ENCODE peak calls at places on chromosomes 4 and X, in ten cellular contexts. W is A549, Y is AG10803, B is left ventricle myocardium inferior, Q is adrenal gland, L is DND-41, H is upper lobe of right lung, Z is fibroblast of villous mesenchyme, P is GM12864, V is osteoblast. N is an unnamed sample.

GRCh38 chrX:72475952-72476668 is 96.5 kb downstream of the HDAC8 start:
- DNase-seq in V (no peak), P (no peak), H (no peak), Y (no peak), W (no peak), B (no peak), Q (no peak), L (no peak), Z (no peak), N (no peak)

GRCh38 chrX:74890676-74891430 is 34.4 kb downstream of the NEXMIF start:
- DNase-seq in Q (no peak), Z (no peak), W (no peak), V (no peak), B (no peak), P (peak), Y (no peak), H (no peak), L (no peak), N (no peak)

GRCh38 chrX:9316096-9316495 is 148.8 kb upstream of the TBL1X start:
- DNase-seq in P (no peak), W (no peak), Z (peak), V (no peak), Y (no peak), Q (peak), H (no peak), L (no peak), B (no peak), N (no peak)

GRCh38 chr4:162163892-162164759 is at the start of gene FSTL5:
- DNase-seq in B (peak), W (peak), V (no peak), H (peak), Q (peak), Z (peak), L (no peak), P (no peak), Y (peak), N (peak)

GRCh38 chr4:124936427-124936826 is 223.9 kb upstream of the ANKRD50 start:
- DNase-seq in L (no peak), W (no peak), B (peak), Y (peak), Q (peak), Z (no peak), H (no peak), V (no peak), P (no peak), N (no peak)

GRCh38 chr4:105191621-105192210 is 45.0 kb downstream of the TET2 start:
- DNase-seq in L (no peak), W (no peak), Q (no peak), B (no peak), P (no peak), H (no peak), V (no peak), Z (peak), Y (peak), N (no peak)

GRCh38 chr4:8860892-8861575 is 10.6 kb downstream of the HMX1 start:
- DNase-seq in W (no peak), Q (no peak), P (no peak), Y (no peak), V (peak), H (no peak), L (no peak), Z (no peak), B (no peak), N (no peak)

GRCh38 chrX:23334536-23334870 is at the start of gene PTCHD1:
- DNase-seq in B (no peak), Q (no peak), V (peak), L (no peak), H (no peak), Y (no peak), Z (no peak), W (no peak), P (no peak), N (no peak)

GRCh38 chrX:2692221-2693122 is 1.4 kb downstream of the CD99 start:
- DNase-seq in B (peak), L (peak), V (peak), Z (peak), H (no peak), Q (peak), W (no peak), P (no peak), Y (peak), N (peak)

GRCh38 chrX:129980540-129981206 is 1.8 kb upstream of the BCORL1 start:
- DNase-seq in Z (peak), P (no peak), W (no peak), V (peak), B (peak), Q (peak), H (peak), Y (no peak), L (peak), N (no peak)

GRCh38 chr4:67573193-67573592 is 14.7 kb downstream of the STAP1 start:
- DNase-seq in Q (no peak), B (no peak), H (no peak), W (no peak), Y (no peak), Z (no peak), L (no peak), P (no peak), V (no peak), N (no peak)

GRCh38 chr4:72846280-72847111 is 223.0 kb downstream of the COX18 start:
- DNase-seq in V (no peak), Y (peak), H (no peak), Q (no peak), Z (peak), B (no peak), P (no peak), W (no peak), L (peak), N (no peak)

GRCh38 chr4:112857461-112857860 is 192.0 kb upstream of the ANK2 start:
- DNase-seq in V (peak), Y (peak), Q (peak), W (peak), Z (peak), H (no peak), L (no peak), B (no peak), P (no peak), N (peak)

GRCh38 chr4:83285022-83285387 is 407 bp upstream of the COQ2 start:
- DNase-seq in H (no peak), Y (peak), V (no peak), P (no peak), W (peak), B (no peak), L (no peak), Q (peak), Z (peak), N (no peak)

GRCh38 chr4:74794341-74794801 is at the start of gene BTC:
- DNase-seq in Q (peak), L (no peak), B (no peak), Z (no peak), W (peak), H (peak), Y (no peak), P (no peak), V (peak), N (peak)

GRCh38 chr4:14871676-14872430 is 130.4 kb upstream of the CPEB2 start:
- DNase-seq in L (peak), Q (peak), H (peak), W (no peak), B (no peak), Y (no peak), Z (no peak), P (no peak), V (no peak), N (no peak)

GRCh38 chr4:169968999-169969398 is 57.2 kb downstream of the MFAP3L start:
- DNase-seq in P (no peak), Y (peak), V (peak), H (no peak), L (no peak), B (no peak), Z (no peak), W (peak), Q (no peak), N (peak)

GRCh38 chr4:52861879-52862604 is at the start of gene RASL11B:
- DNase-seq in V (peak), Q (peak), H (peak), Z (peak), Y (peak), P (peak), B (peak), W (peak), L (no peak), N (peak)

GRCh38 chr4:83757121-83757621 is 221.3 kb downstream of the GPAT3 start:
- DNase-seq in Q (peak), H (no peak), Y (peak), V (no peak), L (no peak), P (no peak), Z (no peak), W (no peak), B (no peak), N (no peak)

GRCh38 chrX:13681595-13681994 is 7.3 kb upstream of the RAB9A start:
- DNase-seq in L (no peak), Z (no peak), W (no peak), V (no peak), B (no peak), P (no peak), Q (no peak), Y (no peak), H (no peak), N (no peak)

GRCh38 chrX:13673016-13673415 is 15.9 kb upstream of the RAB9A start:
- DNase-seq in B (no peak), V (no peak), W (no peak), Q (no peak), Z (no peak), Y (no peak), L (no peak), H (no peak), P (no peak), N (no peak)

GRCh38 chrX:13676885-13677284 is 12.0 kb upstream of the RAB9A start:
- DNase-seq in W (no peak), V (no peak), Q (no peak), Y (no peak), H (no peak), P (no peak), Z (no peak), B (no peak), L (no peak), N (no peak)
- TF ChIP-seq CTCF in W (no peak), V (no peak), Q (no peak), Y (no peak), H (no peak), P (no peak), Z (no peak), B (no peak), L (no peak), N (no peak)

DNA sequence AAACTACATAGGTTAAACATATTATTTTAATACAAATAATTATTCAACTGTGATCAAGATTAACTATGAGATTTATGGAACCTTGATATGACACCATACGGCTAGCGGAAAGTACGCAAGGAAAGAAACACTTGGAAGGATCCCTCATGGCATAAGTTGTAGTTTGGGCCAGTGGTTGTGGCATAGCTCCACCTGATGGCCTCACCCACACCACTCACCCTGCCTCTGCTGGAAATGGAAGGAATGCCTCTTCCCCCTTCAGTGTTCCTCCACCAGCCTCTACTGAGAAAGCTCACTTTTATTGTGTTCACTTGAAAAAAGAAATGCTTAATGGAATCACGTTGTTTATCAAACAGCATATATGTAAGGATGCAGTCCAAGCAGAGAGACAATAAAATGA is 86.4 kb downstream of the BMP15 start:
- DNase-seq in Z (no peak), W (no peak), Y (no peak), P (no peak), Q (no peak), L (no peak), V (no peak), B (no peak), H (no peak), N (no peak)
- TF ChIP-seq CTCF in Z (no peak), W (no peak), Y (no peak), P (no peak), Q (no peak), L (no peak), V (no peak), B (no peak), H (no peak), N (no peak)

GRCh38 chr4:55546633-55547460 is at the start of gene CLOCK:
- DNase-seq in Q (peak), L (peak), B (peak), V (peak), Z (peak), Y (peak), P (peak), H (peak), W (peak), N (peak)
- TF ChIP-seq CTCF in Q (peak), L (peak), B (peak), V (peak), Z (peak), Y (peak), P (peak), H (peak), W (no peak), N (peak)

DNA sequence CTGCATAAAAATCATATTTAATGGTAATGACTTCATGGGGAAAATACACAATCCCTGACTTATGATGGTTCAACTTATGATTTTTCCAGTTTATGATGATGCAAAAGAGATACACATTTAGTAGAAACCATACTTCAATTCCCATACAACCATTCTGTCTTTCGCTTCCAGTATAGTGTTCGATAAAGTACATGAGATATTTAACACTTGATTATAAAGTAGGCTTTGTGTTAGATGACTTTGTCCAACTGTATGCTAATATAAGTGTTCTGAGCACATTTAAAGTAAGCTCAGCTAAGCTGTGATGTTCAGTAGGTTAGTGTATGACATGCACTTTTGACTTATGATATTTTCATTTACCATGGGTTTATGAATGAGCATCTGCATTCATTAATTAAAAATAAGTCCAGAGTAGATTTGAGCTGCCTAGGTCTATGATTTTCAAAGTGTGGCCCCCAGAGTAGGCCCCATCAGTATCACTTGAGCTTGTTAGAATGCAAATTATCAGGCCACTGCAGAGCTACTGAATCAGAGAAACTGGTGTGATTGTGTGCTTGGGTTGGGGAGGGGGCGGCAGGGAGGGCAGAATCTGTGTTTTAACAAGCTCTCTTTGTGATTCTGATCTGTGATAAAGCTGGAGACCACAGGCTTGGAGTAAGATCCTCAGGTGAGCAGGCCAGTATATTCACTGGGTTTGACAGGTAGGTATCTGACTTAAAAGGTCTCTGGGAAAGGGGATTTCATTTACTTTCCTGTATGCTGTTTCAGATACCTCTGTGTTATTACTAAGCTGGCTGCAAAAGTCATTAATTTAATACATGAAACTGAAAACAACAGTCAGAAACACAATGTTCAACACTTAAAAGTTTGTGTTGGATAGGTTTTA is 8.4 kb downstream of the ATP10D start:
- DNase-seq in H (no peak), Y (no peak), Z (no peak), V (no peak), B (no peak), Q (no peak), W (no peak), P (no peak), L (no peak), N (no peak)
- TF ChIP-seq CTCF in H (no peak), Y (no peak), Z (no peak), V (no peak), B (no peak), Q (no peak), W (no peak), P (no peak), L (no peak), N (no peak)

GRCh38 chr4:41236508-41236907 is 20.2 kb upstream of the UCHL1 start:
- DNase-seq in V (no peak), Y (no peak), P (no peak), Q (no peak), H (no peak), L (no peak), B (no peak), Z (no peak), W (no peak), N (no peak)

GRCh38 chr4:41234424-41234823 is 20.1 kb upstream of the APBB2 start:
- DNase-seq in V (no peak), Y (no peak), W (no peak), Z (no peak), Q (no peak), L (no peak), H (no peak), P (no peak), B (no peak), N (no peak)

GRCh38 chr4:41236046-41236445 is 20.7 kb upstream of the UCHL1 start:
- DNase-seq in Z (no peak), P (no peak), Y (peak), W (no peak), L (no peak), Q (no peak), V (no peak), B (no peak), H (no peak), N (no peak)

DNA sequence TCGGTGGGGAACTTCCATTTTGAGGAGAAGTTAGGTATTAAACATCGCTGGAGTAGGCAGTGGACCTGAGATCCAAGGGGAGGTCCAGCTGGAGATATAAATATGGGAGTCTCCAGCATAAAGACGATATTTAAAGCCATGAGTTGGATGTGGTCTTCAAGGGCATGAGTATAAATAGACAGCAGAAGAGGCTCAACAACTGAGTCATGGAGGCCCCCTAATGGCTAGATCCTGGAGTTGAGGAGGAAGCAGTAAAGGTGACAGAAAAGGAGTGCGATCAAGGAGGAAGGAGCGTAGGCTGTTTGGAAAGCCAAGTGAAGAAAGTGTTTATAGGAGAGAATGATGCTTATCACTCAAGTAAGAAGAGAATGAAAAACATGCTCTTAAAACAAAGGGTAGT is 18.1 kb upstream of the APBB2 start:
- DNase-seq in Q (no peak), P (no peak), W (no peak), Z (peak), B (no peak), L (no peak), V (no peak), Y (no peak), H (no peak), N (no peak)
- TF ChIP-seq CTCF in Q (no peak), P (peak), W (no peak), Z (peak), B (peak), L (peak), V (no peak), Y (no peak), H (no peak), N (no peak)

DNA sequence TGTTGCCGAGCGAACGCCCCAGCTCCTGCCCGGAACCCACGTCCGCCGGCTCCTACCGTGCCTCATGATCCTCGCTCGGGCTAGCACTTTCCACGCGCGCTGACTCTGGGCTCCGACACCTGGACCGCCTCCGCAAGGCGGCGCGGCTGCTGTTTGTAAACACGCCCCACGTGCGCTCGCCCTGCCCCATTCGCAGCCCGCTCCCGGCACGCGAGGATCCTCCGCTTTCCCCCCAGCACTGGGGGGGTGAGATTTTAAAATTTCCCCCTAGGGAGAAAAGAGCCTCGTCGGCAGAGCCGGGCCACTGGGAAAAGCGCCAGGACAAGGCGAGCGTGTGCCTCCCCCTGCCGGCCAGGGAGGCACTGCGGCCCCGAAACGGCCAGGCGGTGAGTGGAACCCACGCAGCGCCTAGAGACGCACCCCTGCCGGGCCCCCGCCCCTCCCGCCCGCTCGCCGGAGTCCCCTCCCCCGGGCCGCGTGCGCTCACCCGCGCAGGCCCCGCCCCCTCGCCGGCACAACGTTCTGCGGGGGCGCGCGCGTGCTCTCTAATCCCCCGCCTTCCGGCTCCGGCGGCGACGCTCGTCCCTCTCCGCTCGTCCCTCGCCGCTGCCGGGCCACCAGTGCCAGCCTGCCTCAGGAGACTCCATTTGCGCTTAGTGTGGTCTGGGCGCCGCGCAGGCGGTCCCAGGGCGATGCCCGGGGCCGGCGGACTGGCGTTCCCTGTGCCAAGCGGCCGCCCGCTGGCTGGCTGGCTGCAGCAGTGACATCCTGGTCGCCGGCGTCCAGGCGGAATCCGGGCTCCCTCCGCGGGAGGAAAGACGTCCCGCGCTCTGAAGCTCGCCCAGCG is at the start of gene TIGD2:
- DNase-seq in Q (peak), P (peak), Y (peak), L (peak), Z (peak), W (peak), V (peak), B (peak), H (peak), N (peak)
- TF ChIP-seq CTCF in Q (peak), P (peak), Y (peak), L (peak), Z (peak), W (peak), V (peak), B (peak), H (peak), N (peak)

GRCh38 chrX:120380699-120381098 is 18.8 kb downstream of the ATP1B4 start:
- DNase-seq in B (no peak), Z (peak), Q (no peak), P (no peak), H (no peak), L (peak), W (peak), Y (peak), V (no peak), N (no peak)
- TF ChIP-seq CTCF in B (peak), Z (peak), Q (no peak), P (peak), H (peak), L (peak), W (peak), Y (peak), V (no peak), N (no peak)

DNA sequence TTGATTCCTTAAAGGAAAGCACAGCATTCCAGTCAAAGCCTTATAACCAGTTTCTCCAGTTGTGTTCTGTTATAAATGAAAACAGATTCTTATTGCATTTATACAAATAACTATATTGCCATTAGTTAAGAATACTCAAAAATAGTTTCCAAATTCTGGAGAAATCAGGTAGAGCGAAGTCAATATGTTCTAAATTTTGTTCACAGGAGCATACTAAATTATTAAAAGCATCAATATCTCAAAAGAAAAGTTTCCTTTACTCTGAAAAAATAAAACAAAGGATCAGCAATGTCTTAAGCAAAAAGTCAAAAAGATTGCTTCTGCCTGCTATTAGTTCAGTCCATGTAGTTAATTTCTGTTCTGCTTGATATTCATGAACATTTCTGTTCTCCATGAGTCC is 39.7 kb downstream of the PGRMC2 start:
- DNase-seq in V (no peak), Y (no peak), P (no peak), Z (no peak), Q (no peak), H (no peak), W (no peak), L (no peak), B (no peak), N (no peak)
- TF ChIP-seq CTCF in V (no peak), Y (no peak), P (no peak), Z (no peak), Q (no peak), H (no peak), W (no peak), L (no peak), B (no peak), N (no peak)